ENCODE peak calls at places on chromosomes 7 and 10, in seven cellular contexts. One of them, this sample, is unnamed.

GRCh38 chr7:43141091-43141490 is 28.6 kb downstream of the HECW1 start:
- DNase-seq in trophoblast cell: peak; percentile 92
- DNase-seq in neuronal stem cell: no peak
- DNase-seq in mesenchymal stem cell: no peak
- DNase-seq in H1: peak; percentile 68
- DNase-seq in mesendoderm: peak; percentile 68
- DNase-seq in IMR-90: no peak
- DNase-seq in this sample: peak; percentile 86

GRCh38 chr10:44925224-44925623 is 14.1 kb downstream of the TMEM72 start:
- DNase-seq in IMR-90: peak; percentile 6
- DNase-seq in mesenchymal stem cell: no peak
- DNase-seq in trophoblast cell: no peak
- DNase-seq in neuronal stem cell: peak; percentile 66
- DNase-seq in mesendoderm: peak; percentile 88
- DNase-seq in H1: peak; percentile 63
- DNase-seq in this sample: peak; percentile 89

GRCh38 chr10:60810437-60811182 is 32.3 kb downstream of the CDK1 start:
- DNase-seq in H1: no peak
- DNase-seq in mesendoderm: no peak
- DNase-seq in mesenchymal stem cell: peak; percentile 82
- DNase-seq in IMR-90: peak; percentile 60
- DNase-seq in neuronal stem cell: no peak
- DNase-seq in trophoblast cell: peak; percentile 19
- DNase-seq in this sample: no peak

GRCh38 chr7:105673367-105674188 is 92.3 kb upstream of the EFCAB10 start:
- DNase-seq in IMR-90: no peak
- DNase-seq in H1: no peak
- DNase-seq in mesenchymal stem cell: no peak
- DNase-seq in neuronal stem cell: no peak
- DNase-seq in trophoblast cell: no peak
- DNase-seq in mesendoderm: no peak
- DNase-seq in this sample: no peak

GRCh38 chr7:148356303-148356702 is 234.3 kb upstream of the C7orf33 start:
- DNase-seq in H1: no peak
- DNase-seq in mesendoderm: no peak
- DNase-seq in IMR-90: no peak
- DNase-seq in neuronal stem cell: no peak
- DNase-seq in trophoblast cell: no peak
- DNase-seq in mesenchymal stem cell: no peak
- DNase-seq in this sample: no peak

GRCh38 chr7:12855036-12855435 is 167.6 kb downstream of the ARL4A start:
- DNase-seq in mesendoderm: no peak
- DNase-seq in mesenchymal stem cell: no peak
- DNase-seq in IMR-90: no peak
- DNase-seq in trophoblast cell: no peak
- DNase-seq in neuronal stem cell: no peak
- DNase-seq in H1: no peak
- DNase-seq in this sample: no peak

GRCh38 chr7:99201027-99201426 is 6.9 kb downstream of the KPNA7 start:
- DNase-seq in mesendoderm: no peak
- DNase-seq in IMR-90: peak; percentile 93
- DNase-seq in trophoblast cell: peak; percentile 89
- DNase-seq in neuronal stem cell: no peak
- DNase-seq in mesenchymal stem cell: peak; percentile 77
- DNase-seq in H1: no peak
- DNase-seq in this sample: no peak

GRCh38 chr7:30285531-30286284 is 1.3 kb downstream of the ZNRF2 start:
- DNase-seq in mesenchymal stem cell: peak; percentile 68
- DNase-seq in trophoblast cell: peak; percentile 32
- DNase-seq in IMR-90: peak; percentile 46
- DNase-seq in mesendoderm: peak; percentile 48
- DNase-seq in H1: no peak
- DNase-seq in neuronal stem cell: peak; percentile 11
- DNase-seq in this sample: peak; percentile 46

GRCh38 chr7:145978769-145979168 is 137.8 kb upstream of the CNTNAP2 start:
- DNase-seq in mesendoderm: no peak
- DNase-seq in neuronal stem cell: no peak
- DNase-seq in IMR-90: no peak
- DNase-seq in trophoblast cell: no peak
- DNase-seq in H1: no peak
- DNase-seq in mesenchymal stem cell: no peak
- DNase-seq in this sample: no peak

GRCh38 chr10:97915346-97915745 is 65.7 kb downstream of the GOLGA7B start:
- DNase-seq in trophoblast cell: no peak
- DNase-seq in IMR-90: no peak
- DNase-seq in H1: no peak
- DNase-seq in neuronal stem cell: no peak
- DNase-seq in mesendoderm: no peak
- DNase-seq in mesenchymal stem cell: no peak
- DNase-seq in this sample: no peak

GRCh38 chr7:42170724-42171123 is 66.3 kb downstream of the GLI3 start:
- DNase-seq in mesenchymal stem cell: no peak
- DNase-seq in mesendoderm: no peak
- DNase-seq in neuronal stem cell: no peak
- DNase-seq in H1: no peak
- DNase-seq in trophoblast cell: no peak
- DNase-seq in IMR-90: peak; percentile 57
- DNase-seq in this sample: no peak

GRCh38 chr7:141071855-141072547 is 1.9 kb upstream of the TMEM178B start:
- DNase-seq in trophoblast cell: no peak
- DNase-seq in H1: no peak
- DNase-seq in mesendoderm: peak; percentile 37
- DNase-seq in IMR-90: no peak
- DNase-seq in mesenchymal stem cell: no peak
- DNase-seq in neuronal stem cell: peak; percentile 26
- DNase-seq in this sample: peak; percentile 54

GRCh38 chr10:123576706-123577105 is 89.4 kb upstream of the GPR26 start:
- DNase-seq in mesendoderm: no peak
- DNase-seq in IMR-90: no peak
- DNase-seq in mesenchymal stem cell: no peak
- DNase-seq in neuronal stem cell: no peak
- DNase-seq in trophoblast cell: no peak
- DNase-seq in H1: no peak
- DNase-seq in this sample: no peak

GRCh38 chr7:116782177-116782711 is 80.1 kb upstream of the CAPZA2 start:
- DNase-seq in H1: no peak
- DNase-seq in mesenchymal stem cell: no peak
- DNase-seq in trophoblast cell: peak; percentile 56
- DNase-seq in mesendoderm: peak; percentile 76
- DNase-seq in IMR-90: peak; percentile 48
- DNase-seq in neuronal stem cell: peak; percentile 37
- DNase-seq in this sample: no peak

GRCh38 chr7:143285454-143285756 is 647 bp downstream of the TMEM139 start:
- DNase-seq in trophoblast cell: peak; percentile 70
- DNase-seq in H1: no peak
- DNase-seq in neuronal stem cell: no peak
- DNase-seq in mesendoderm: peak; percentile 25
- DNase-seq in mesenchymal stem cell: no peak
- DNase-seq in IMR-90: no peak
- DNase-seq in this sample: peak; percentile 48

GRCh38 chr7:41817386-41817785 is 114.5 kb upstream of the INHBA start:
- DNase-seq in IMR-90: peak; percentile 80
- DNase-seq in mesendoderm: no peak
- DNase-seq in trophoblast cell: no peak
- DNase-seq in mesenchymal stem cell: peak; percentile 26
- DNase-seq in H1: no peak
- DNase-seq in neuronal stem cell: no peak
- DNase-seq in this sample: no peak

GRCh38 chr10:74932648-74933047 is 106.2 kb downstream of the KAT6B start:
- DNase-seq in H1: no peak
- DNase-seq in mesendoderm: no peak
- DNase-seq in neuronal stem cell: no peak
- DNase-seq in trophoblast cell: no peak
- DNase-seq in mesenchymal stem cell: no peak
- DNase-seq in IMR-90: no peak
- DNase-seq in this sample: no peak

GRCh38 chr10:74934100-74934812 is 107.9 kb downstream of the KAT6B start:
- DNase-seq in mesenchymal stem cell: no peak
- DNase-seq in IMR-90: no peak
- DNase-seq in neuronal stem cell: no peak
- DNase-seq in H1: no peak
- DNase-seq in mesendoderm: no peak
- DNase-seq in trophoblast cell: no peak
- DNase-seq in this sample: no peak

GRCh38 chr10:74936577-74937445 is 110.4 kb downstream of the KAT6B start:
- DNase-seq in H1: no peak
- DNase-seq in IMR-90: peak; percentile 60
- DNase-seq in mesenchymal stem cell: no peak
- DNase-seq in trophoblast cell: no peak
- DNase-seq in mesendoderm: no peak
- DNase-seq in neuronal stem cell: no peak
- DNase-seq in this sample: no peak

GRCh38 chr10:74937446-74937935 is 111.1 kb downstream of the KAT6B start:
- DNase-seq in neuronal stem cell: no peak
- DNase-seq in mesendoderm: no peak
- DNase-seq in H1: no peak
- DNase-seq in mesenchymal stem cell: no peak
- DNase-seq in IMR-90: no peak
- DNase-seq in trophoblast cell: no peak
- DNase-seq in this sample: no peak
- H2BK120ac ChIP-seq in neuronal stem cell: no peak overlapping the region
- H2BK120ac ChIP-seq in mesendoderm: no peak overlapping the region
- H2BK120ac ChIP-seq in H1: no peak overlapping the region
- H2BK120ac ChIP-seq in mesenchymal stem cell: no peak overlapping the region
- H2BK120ac ChIP-seq in IMR-90: no peak overlapping the region
- H2BK120ac ChIP-seq in trophoblast cell: no peak overlapping the region
- H2BK120ac ChIP-seq in this sample: no peak overlapping the region

GRCh38 chr10:77408259-77408658 is 229.3 kb downstream of the KCNMA1 start:
- DNase-seq in mesenchymal stem cell: no peak
- DNase-seq in mesendoderm: no peak
- DNase-seq in H1: no peak
- DNase-seq in trophoblast cell: no peak
- DNase-seq in IMR-90: no peak
- DNase-seq in neuronal stem cell: no peak
- DNase-seq in this sample: no peak

GRCh38 chr10:77410523-77410922 is 227.1 kb downstream of the KCNMA1 start:
- DNase-seq in mesenchymal stem cell: no peak
- DNase-seq in mesendoderm: no peak
- DNase-seq in H1: no peak
- DNase-seq in trophoblast cell: no peak
- DNase-seq in neuronal stem cell: no peak
- DNase-seq in IMR-90: no peak
- DNase-seq in this sample: no peak

GRCh38 chr10:77406764-77407430 is 230.7 kb downstream of the KCNMA1 start:
- DNase-seq in mesenchymal stem cell: no peak
- DNase-seq in neuronal stem cell: no peak
- DNase-seq in IMR-90: no peak
- DNase-seq in H1: no peak
- DNase-seq in mesendoderm: no peak
- DNase-seq in trophoblast cell: no peak
- DNase-seq in this sample: no peak

GRCh38 chr10:77411805-77412204 is 225.8 kb downstream of the KCNMA1 start:
- DNase-seq in IMR-90: no peak
- DNase-seq in trophoblast cell: no peak
- DNase-seq in mesendoderm: no peak
- DNase-seq in H1: no peak
- DNase-seq in mesenchymal stem cell: no peak
- DNase-seq in neuronal stem cell: no peak
- DNase-seq in this sample: no peak

DNA sequence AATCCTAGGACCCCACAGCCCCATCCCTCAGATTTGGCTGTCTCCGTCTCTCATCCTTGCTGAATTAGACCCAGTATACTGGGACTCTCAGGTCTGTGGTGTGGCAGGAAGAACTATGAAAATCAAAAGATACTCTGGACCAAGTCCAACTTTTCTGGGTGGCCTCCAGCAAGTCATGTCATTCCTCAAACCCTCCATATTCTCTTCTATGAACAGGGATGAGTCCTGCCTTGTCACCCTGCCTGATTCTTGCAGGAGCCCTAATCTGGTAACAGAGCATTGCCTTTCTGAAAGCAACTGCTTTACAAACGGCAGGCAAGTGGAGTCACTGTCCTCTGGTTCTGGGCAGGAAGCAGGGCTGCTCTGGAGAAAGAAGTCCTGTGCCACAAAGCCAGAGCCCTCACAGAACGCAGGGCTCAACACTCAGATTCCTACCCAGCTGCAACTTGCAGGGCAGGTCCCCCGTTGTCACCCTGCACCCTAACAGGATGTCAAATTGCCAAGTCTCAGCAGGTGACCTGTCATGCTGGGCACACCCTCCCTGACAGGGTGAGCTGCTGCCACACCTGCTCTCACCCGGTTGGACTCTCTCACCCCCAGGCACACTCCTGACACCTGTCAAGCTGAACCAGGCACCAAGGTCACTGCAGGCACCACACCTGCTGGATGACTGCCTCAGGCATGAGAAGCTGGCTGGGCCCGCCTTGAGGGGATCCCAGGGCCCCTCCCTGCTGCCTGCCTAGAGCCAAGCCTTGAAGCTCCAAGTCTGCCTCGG is 227.7 kb downstream of the KCNMA1 start:
- DNase-seq in neuronal stem cell: no peak
- DNase-seq in IMR-90: no peak
- DNase-seq in mesenchymal stem cell: no peak
- DNase-seq in trophoblast cell: no peak
- DNase-seq in H1: no peak
- DNase-seq in mesendoderm: no peak
- DNase-seq in this sample: no peak
- H2BK120ac ChIP-seq in neuronal stem cell: no peak overlapping the region
- H2BK120ac ChIP-seq in IMR-90: peak overlapping the region; percentile 71
- H2BK120ac ChIP-seq in mesenchymal stem cell: no peak overlapping the region
- H2BK120ac ChIP-seq in trophoblast cell: no peak overlapping the region
- H2BK120ac ChIP-seq in H1: no peak overlapping the region
- H2BK120ac ChIP-seq in mesendoderm: no peak overlapping the region
- H2BK120ac ChIP-seq in this sample: no peak overlapping the region

DNA sequence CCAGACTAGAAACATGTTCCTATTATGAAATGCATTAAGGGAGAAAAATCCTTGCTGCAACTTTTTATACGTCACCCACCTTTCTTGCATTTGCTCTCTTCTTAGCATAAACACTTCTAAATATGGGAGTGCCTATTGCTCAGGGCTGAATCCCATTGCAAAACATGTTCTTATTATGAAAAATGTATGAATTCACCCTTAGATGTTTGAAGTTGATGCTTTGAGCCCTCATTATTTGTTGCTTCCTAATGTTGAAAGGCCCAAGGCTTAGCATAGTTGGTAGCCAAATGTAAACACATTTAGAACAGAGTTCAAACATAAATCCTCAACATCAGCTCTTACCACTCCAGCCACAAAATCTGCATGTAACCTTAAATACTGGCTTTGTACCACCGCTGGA is 52.8 kb downstream of the BMPER start:
- DNase-seq in trophoblast cell: no peak
- DNase-seq in neuronal stem cell: no peak
- DNase-seq in mesendoderm: no peak
- DNase-seq in mesenchymal stem cell: peak; percentile 50
- DNase-seq in IMR-90: no peak
- DNase-seq in H1: no peak
- DNase-seq in this sample: no peak
- H2BK120ac ChIP-seq in trophoblast cell: no peak overlapping the region
- H2BK120ac ChIP-seq in neuronal stem cell: no peak overlapping the region
- H2BK120ac ChIP-seq in mesendoderm: no peak overlapping the region
- H2BK120ac ChIP-seq in mesenchymal stem cell: no peak overlapping the region
- H2BK120ac ChIP-seq in IMR-90: no peak overlapping the region
- H2BK120ac ChIP-seq in H1: no peak overlapping the region
- H2BK120ac ChIP-seq in this sample: no peak overlapping the region

DNA sequence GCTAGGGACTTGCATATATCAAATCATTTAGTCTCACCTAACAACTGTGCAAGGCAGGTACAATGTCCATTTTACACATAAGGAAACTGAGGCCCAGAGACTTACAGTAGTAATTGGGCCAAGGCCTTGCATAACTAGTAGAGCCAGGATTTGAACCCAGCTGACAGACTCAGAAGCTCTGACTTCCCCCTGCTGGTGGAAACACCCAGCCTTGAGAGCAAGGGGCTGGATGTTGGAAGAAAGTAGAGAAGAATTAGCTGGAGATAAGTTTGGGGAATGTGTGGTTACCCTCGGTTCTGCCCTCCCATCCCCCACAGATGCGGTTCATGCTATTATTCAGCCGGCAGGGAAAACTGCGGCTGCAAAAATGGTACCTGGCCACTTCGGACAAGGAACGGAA is 2.0 kb downstream of the AP1S1 start:
- DNase-seq in mesendoderm: peak; percentile 61
- DNase-seq in neuronal stem cell: no peak
- DNase-seq in H1: no peak
- DNase-seq in mesenchymal stem cell: no peak
- DNase-seq in trophoblast cell: no peak
- DNase-seq in IMR-90: no peak
- DNase-seq in this sample: no peak
- H2BK120ac ChIP-seq in mesendoderm: no peak overlapping the region
- H2BK120ac ChIP-seq in neuronal stem cell: no peak overlapping the region
- H2BK120ac ChIP-seq in H1: no peak overlapping the region
- H2BK120ac ChIP-seq in mesenchymal stem cell: no peak overlapping the region
- H2BK120ac ChIP-seq in trophoblast cell: no peak overlapping the region
- H2BK120ac ChIP-seq in IMR-90: no peak overlapping the region
- H2BK120ac ChIP-seq in this sample: no peak overlapping the region

This sample was measured in H9.